ENCODE peak calls at places on chromosomes 13 and 19, in four cellular contexts. One of them, this sample, is unnamed. For H3K4me1, the result is how much of the 10 kb centered on the place peaks cover.

GRCh38 chr13:73096173-73097117 is 37.6 kb downstream of the KLF5 start:
- DNase-seq in tibial artery: no peak
- DNase-seq in transverse colon: no peak
- DNase-seq in stomach: no peak
- DNase-seq in this sample: no peak

GRCh38 chr19:35879770-35880317 is 11.5 kb downstream of the APLP1 start:
- DNase-seq in tibial artery: peak
- DNase-seq in transverse colon: peak
- DNase-seq in stomach: peak
- DNase-seq in this sample: peak

GRCh38 chr19:46764817-46765291 is 18.6 kb upstream of the STRN4 start:
- DNase-seq in tibial artery: no peak
- DNase-seq in transverse colon: peak
- DNase-seq in stomach: no peak
- DNase-seq in this sample: peak

GRCh38 chr13:104782741-104783140 is 1716.5 kb upstream of the SLC10A2 start:
- DNase-seq in tibial artery: no peak
- DNase-seq in transverse colon: no peak
- DNase-seq in stomach: no peak
- DNase-seq in this sample: no peak

GRCh38 chr13:45258339-45258685 is 57.5 kb upstream of the KCTD4 start:
- DNase-seq in tibial artery: no peak
- DNase-seq in transverse colon: peak
- DNase-seq in stomach: no peak
- DNase-seq in this sample: peak

GRCh38 chr13:114241918-114242317 is 7.2 kb downstream of the CDC16 start:
- DNase-seq in tibial artery: no peak
- DNase-seq in transverse colon: no peak
- DNase-seq in stomach: no peak
- DNase-seq in this sample: no peak

GRCh38 chr19:27672309-27673047 is 1540.5 kb downstream of the UQCRFS1 start:
- DNase-seq in tibial artery: peak
- DNase-seq in transverse colon: no peak
- DNase-seq in stomach: peak
- DNase-seq in this sample: no peak

GRCh38 chr13:42071667-42072419 is 23.4 kb downstream of the DGKH start:
- DNase-seq in tibial artery: no peak
- DNase-seq in transverse colon: no peak
- DNase-seq in stomach: no peak
- DNase-seq in this sample: peak

GRCh38 chr13:44064376-44064775 is 184.7 kb downstream of the LACC1 start:
- DNase-seq in tibial artery: no peak
- DNase-seq in transverse colon: no peak
- DNase-seq in stomach: no peak
- DNase-seq in this sample: peak

GRCh38 chr13:39462906-39463305 is 140.1 kb downstream of the LHFPL6 start:
- DNase-seq in tibial artery: no peak
- DNase-seq in transverse colon: no peak
- DNase-seq in stomach: no peak
- DNase-seq in this sample: no peak

GRCh38 chr19:12767666-12768065 is 7.7 kb downstream of the HOOK2 start:
- DNase-seq in tibial artery: no peak
- DNase-seq in transverse colon: no peak
- DNase-seq in stomach: no peak
- DNase-seq in this sample: no peak

GRCh38 chr13:24038405-24038804 is 122.1 kb upstream of the SPATA13 start:
- DNase-seq in tibial artery: no peak
- DNase-seq in transverse colon: no peak
- DNase-seq in stomach: no peak
- DNase-seq in this sample: no peak

GRCh38 chr13:86476656-86477055 is 677.4 kb upstream of the SLITRK6 start:
- DNase-seq in tibial artery: no peak
- DNase-seq in transverse colon: no peak
- DNase-seq in stomach: no peak
- DNase-seq in this sample: no peak

GRCh38 chr19:58346961-58347929 is 6.0 kb downstream of the A1BG start:
- DNase-seq in tibial artery: peak
- DNase-seq in transverse colon: peak
- DNase-seq in stomach: peak
- DNase-seq in this sample: peak

GRCh38 chr13:110405597-110406450 is 98.7 kb downstream of the COL4A2 start:
- DNase-seq in tibial artery: no peak
- DNase-seq in transverse colon: no peak
- DNase-seq in stomach: no peak
- DNase-seq in this sample: no peak

GRCh38 chr19:29873024-29873800 is 61.4 kb downstream of the CCNE1 start:
- DNase-seq in tibial artery: no peak
- DNase-seq in transverse colon: peak
- DNase-seq in stomach: peak
- DNase-seq in this sample: peak

GRCh38 chr13:36819811-36820140 is 754 bp downstream of the RFXAP start:
- DNase-seq in tibial artery: no peak
- DNase-seq in transverse colon: no peak
- DNase-seq in stomach: no peak
- DNase-seq in this sample: peak

GRCh38 chr19:10567696-10568443 is 909 bp downstream of the CDKN2D start:
- DNase-seq in tibial artery: no peak
- DNase-seq in transverse colon: no peak
- DNase-seq in stomach: no peak
- DNase-seq in this sample: no peak

GRCh38 chr13:110486061-110486780 is 75.3 kb downstream of the RAB20 start:
- DNase-seq in tibial artery: no peak
- DNase-seq in transverse colon: no peak
- DNase-seq in stomach: no peak
- DNase-seq in this sample: no peak

GRCh38 chr13:23928985-23929384 is 31.7 kb upstream of the C1QTNF9B start:
- DNase-seq in tibial artery: no peak
- DNase-seq in transverse colon: no peak
- DNase-seq in stomach: no peak
- DNase-seq in this sample: no peak

GRCh38 chr13:95948646-95949045 is 104.6 kb downstream of the UGGT2 start:
- DNase-seq in tibial artery: no peak
- DNase-seq in transverse colon: no peak
- DNase-seq in stomach: no peak
- DNase-seq in this sample: no peak

GRCh38 chr13:43516401-43516826 is 270.4 kb downstream of the ENOX1 start:
- DNase-seq in tibial artery: no peak
- DNase-seq in transverse colon: no peak
- DNase-seq in stomach: no peak
- DNase-seq in this sample: no peak

GRCh38 chr19:29542327-29542726 is 16.5 kb downstream of the VSTM2B start:
- DNase-seq in tibial artery: no peak
- DNase-seq in transverse colon: no peak
- DNase-seq in stomach: no peak
- DNase-seq in this sample: no peak

GRCh38 chr13:49877629-49878218 is 58.4 kb downstream of the SPRYD7 start:
- DNase-seq in tibial artery: no peak
- DNase-seq in transverse colon: no peak
- DNase-seq in stomach: no peak
- DNase-seq in this sample: no peak

GRCh38 chr13:20127563-20128458 is 33.0 kb downstream of the GJA3 start:
- DNase-seq in tibial artery: peak
- DNase-seq in transverse colon: peak
- DNase-seq in stomach: peak
- DNase-seq in this sample: peak

GRCh38 chr13:28655566-28655965 is 3.4 kb upstream of the POMP start:
- DNase-seq in tibial artery: no peak
- DNase-seq in transverse colon: no peak
- DNase-seq in stomach: no peak
- DNase-seq in this sample: no peak

GRCh38 chr13:109787135-109787954 is 962 bp upstream of the IRS2 start:
- DNase-seq in tibial artery: no peak
- DNase-seq in transverse colon: peak
- DNase-seq in stomach: peak
- DNase-seq in this sample: no peak

GRCh38 chr19:8081569-8082550 is 29.3 kb downstream of the CCL25 start:
- DNase-seq in tibial artery: no peak
- DNase-seq in transverse colon: no peak
- DNase-seq in stomach: no peak
- DNase-seq in this sample: no peak

GRCh38 chr13:109602356-109602755 is 184.0 kb downstream of the IRS2 start:
- DNase-seq in tibial artery: no peak
- DNase-seq in transverse colon: no peak
- DNase-seq in stomach: no peak
- DNase-seq in this sample: no peak

GRCh38 chr19:47663911-47664771 is 49.1 kb upstream of the EHD2 start:
- DNase-seq in tibial artery: peak
- DNase-seq in transverse colon: peak
- DNase-seq in stomach: peak
- DNase-seq in this sample: peak

GRCh38 chr13:77714119-77714755 is 16.8 kb downstream of the SLAIN1 start:
- DNase-seq in tibial artery: no peak
- DNase-seq in transverse colon: no peak
- DNase-seq in stomach: no peak
- DNase-seq in this sample: no peak

GRCh38 chr13:74434782-74435181 is 300.6 kb upstream of the KLF12 start:
- DNase-seq in tibial artery: no peak
- DNase-seq in transverse colon: no peak
- DNase-seq in stomach: no peak
- DNase-seq in this sample: no peak

GRCh38 chr13:27007166-27007565 is 164.4 kb downstream of the USP12 start:
- DNase-seq in tibial artery: no peak
- DNase-seq in transverse colon: no peak
- DNase-seq in stomach: no peak
- DNase-seq in this sample: no peak

GRCh38 chr19:38061294-38061693 is 154.3 kb downstream of the SIPA1L3 start:
- DNase-seq in tibial artery: no peak
- DNase-seq in transverse colon: no peak
- DNase-seq in stomach: no peak
- DNase-seq in this sample: no peak

GRCh38 chr19:7595466-7596133 is at the start of gene CAMSAP3:
- DNase-seq in tibial artery: no peak
- DNase-seq in transverse colon: peak
- DNase-seq in stomach: peak
- DNase-seq in this sample: peak

GRCh38 chr13:20165417-20166257 is 4.8 kb upstream of the GJA3 start:
- DNase-seq in tibial artery: no peak
- DNase-seq in transverse colon: no peak
- DNase-seq in stomach: no peak
- DNase-seq in this sample: no peak

GRCh38 chr13:24511019-24511823 is 1.4 kb downstream of the PARP4 start:
- DNase-seq in tibial artery: no peak
- DNase-seq in transverse colon: peak
- DNase-seq in stomach: peak
- DNase-seq in this sample: peak

GRCh38 chr19:30273184-30273583 is 99.0 kb upstream of the ZNF536 start:
- DNase-seq in tibial artery: no peak
- DNase-seq in transverse colon: no peak
- DNase-seq in stomach: no peak
- DNase-seq in this sample: no peak

DNA sequence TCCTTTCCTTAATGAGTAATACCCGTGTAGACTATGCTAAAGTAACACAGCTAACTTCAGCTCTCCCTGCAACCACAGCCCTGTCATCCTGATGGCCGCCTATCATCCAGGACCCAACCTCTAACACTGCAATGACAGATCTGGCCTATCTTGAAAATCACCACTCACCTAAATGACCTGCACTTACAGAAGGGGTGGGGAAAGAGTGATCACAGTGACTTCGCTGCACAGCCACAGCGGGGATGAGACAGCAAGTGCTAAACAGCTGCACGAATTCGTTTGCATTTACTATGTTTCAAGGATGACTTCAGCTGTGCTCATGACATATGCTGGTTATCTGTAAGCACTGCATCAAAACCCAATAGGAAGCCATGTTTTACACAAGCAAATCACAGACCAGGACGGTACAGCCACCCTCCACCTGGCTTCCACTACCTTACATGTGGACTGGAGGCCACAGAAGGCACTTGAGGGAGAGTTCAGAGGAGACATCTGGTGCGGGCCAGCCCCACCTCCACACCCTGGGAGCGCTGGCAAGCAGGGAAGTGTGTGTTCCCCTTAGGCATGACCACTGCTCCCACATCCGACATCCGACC is 95.9 kb downstream of the STK24 start:
- DNase-seq in tibial artery: no peak
- DNase-seq in transverse colon: peak
- DNase-seq in stomach: no peak
- DNase-seq in this sample: peak
- H3K4me1 ChIP-seq in tibial artery: under half
- H3K4me1 ChIP-seq in transverse colon: half or more
- H3K4me1 ChIP-seq in stomach: half or more
- H3K4me1 ChIP-seq in this sample: under half

GRCh38 chr19:40144947-40145748 is 46.1 kb upstream of the MAP3K10 start:
- DNase-seq in tibial artery: no peak
- DNase-seq in transverse colon: no peak
- DNase-seq in stomach: no peak
- DNase-seq in this sample: no peak
- H3K4me1 ChIP-seq in tibial artery: under half
- H3K4me1 ChIP-seq in transverse colon: under half
- H3K4me1 ChIP-seq in stomach: under half
- H3K4me1 ChIP-seq in this sample: under half

DNA sequence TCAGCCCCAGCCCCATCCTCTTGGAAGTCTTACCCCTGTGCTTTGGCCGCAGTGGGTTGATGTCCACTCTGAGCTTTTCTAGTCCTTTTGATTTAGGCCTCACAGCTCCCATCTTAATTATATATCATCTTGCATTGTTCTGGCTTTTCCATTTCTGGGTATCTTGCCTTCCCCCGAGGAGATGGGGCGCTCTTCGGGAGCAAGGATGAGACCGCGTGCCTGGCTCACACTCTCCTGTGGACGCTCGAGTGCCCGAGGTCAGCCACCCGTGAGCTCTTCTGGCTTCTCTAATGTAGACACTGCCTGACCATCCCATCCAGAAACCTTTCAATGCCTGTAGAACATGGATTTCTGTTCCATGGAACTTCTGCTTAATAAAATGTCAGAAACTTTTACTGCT is 53.5 kb upstream of the GPR183 start:
- DNase-seq in tibial artery: no peak
- DNase-seq in transverse colon: no peak
- DNase-seq in stomach: no peak
- DNase-seq in this sample: no peak
- H3K4me1 ChIP-seq in tibial artery: under half
- H3K4me1 ChIP-seq in transverse colon: under half
- H3K4me1 ChIP-seq in stomach: under half
- H3K4me1 ChIP-seq in this sample: under half

DNA sequence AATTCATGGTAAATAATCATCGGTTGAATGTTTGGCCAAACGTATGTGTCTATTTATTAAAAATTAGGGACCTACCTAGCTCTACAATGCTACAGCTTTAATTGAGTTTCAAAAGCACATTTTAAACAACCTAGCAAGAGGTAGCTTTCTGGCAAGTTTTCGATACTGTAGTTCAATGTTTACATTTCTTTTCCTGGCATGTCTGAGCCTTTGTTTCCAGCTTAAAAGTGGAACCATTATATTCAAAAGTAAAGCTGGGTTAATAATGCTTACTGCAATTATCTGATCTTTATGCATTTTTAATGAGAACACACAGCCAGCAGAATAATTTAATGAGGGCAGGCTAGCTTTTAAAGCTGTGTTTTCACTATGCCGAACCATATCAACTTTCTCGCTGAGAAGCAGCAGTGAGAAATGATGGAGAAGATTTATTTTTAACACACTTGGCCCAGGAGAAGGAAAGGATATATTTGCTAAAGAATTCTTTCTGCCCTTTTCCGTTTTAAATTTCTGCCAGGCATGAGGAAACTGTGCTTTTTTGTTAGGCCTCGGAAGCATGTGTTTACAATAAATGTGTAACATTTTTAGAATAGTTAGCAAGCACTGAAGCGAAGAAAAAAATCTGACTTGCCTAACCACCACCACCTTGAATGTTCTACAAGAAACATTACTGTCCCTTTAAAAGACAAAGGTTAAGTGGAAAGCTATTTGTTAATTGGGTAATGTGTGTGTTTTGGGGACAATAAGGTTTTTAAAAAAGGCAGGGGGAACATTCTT is 989 bp downstream of the MBNL2 start:
- DNase-seq in tibial artery: no peak
- DNase-seq in transverse colon: no peak
- DNase-seq in stomach: no peak
- DNase-seq in this sample: peak
- H3K4me1 ChIP-seq in tibial artery: under half
- H3K4me1 ChIP-seq in transverse colon: under half
- H3K4me1 ChIP-seq in stomach: half or more
- H3K4me1 ChIP-seq in this sample: under half

This sample was measured in small intestine.